ENCODE peak calls at places on chromosomes 7 and 10, in seven cellular contexts. Y is amniotic stem cell; I is NCI-H2081; T is activated effector memory CD4-positive, alpha-beta T cell treated with Interleukin-2 at 50 U/mL for 16 hours; G is NCI-H1092; A is NCI-H1105; E is T-cell. X is an unnamed sample.

GRCh38 chr10:103451091-103451801 is 924 bp downstream of the CALHM2 start:
- DNase-seq in G (no peak), A (no peak), I (peak; percentile 15), E (peak; percentile 21), Y (no peak), T (peak; percentile 53), X (peak; percentile 89)

GRCh38 chr10:71234970-71235681 is 22.8 kb downstream of the UNC5B start:
- DNase-seq in T (no peak), Y (no peak), G (no peak), I (no peak), E (no peak), A (no peak), X (peak; percentile 94)

GRCh38 chr7:22728416-22729029 is 1.5 kb downstream of the IL6 start:
- DNase-seq in G (no peak), I (no peak), A (peak; percentile 29), T (no peak), E (no peak), Y (peak; percentile 44), X (peak; percentile 69)

GRCh38 chr10:91712315-91712714 is 79.4 kb upstream of the PPP1R3C start:
- DNase-seq in Y (no peak), I (no peak), A (no peak), E (no peak), G (no peak), T (no peak), X (no peak)

GRCh38 chr10:49171326-49172140 is 16.7 kb downstream of the TMEM273 start:
- DNase-seq in A (no peak), I (no peak), G (no peak), E (no peak), Y (no peak), T (no peak), X (no peak)

GRCh38 chr10:131980757-131981428 is 830 bp downstream of the BNIP3 start:
- DNase-seq in G (no peak), E (no peak), T (no peak), A (no peak), Y (no peak), I (peak; percentile 3), X (peak; percentile 20)

GRCh38 chr10:112955736-112956421 is 5.8 kb downstream of the TCF7L2 start:
- DNase-seq in I (no peak), E (no peak), G (no peak), A (no peak), Y (no peak), T (no peak), X (peak; percentile 85)

GRCh38 chr7:47635091-47636090 is 53.5 kb upstream of the TNS3 start:
- DNase-seq in E (no peak), Y (no peak), I (peak; percentile 82), A (peak; percentile 88), G (peak; percentile 53), T (no peak), X (peak; percentile 50)

GRCh38 chr10:68223535-68224165 is 8.3 kb downstream of the ATOH7 start:
- DNase-seq in I (no peak), G (no peak), A (no peak), T (no peak), Y (no peak), E (no peak), X (no peak)

GRCh38 chr10:118922226-118922625 is 107.3 kb upstream of the NANOS1 start:
- DNase-seq in Y (no peak), T (no peak), I (no peak), A (no peak), G (no peak), E (no peak), X (peak; percentile 19)